ENCODE peak calls at places on chromosomes 12 and 14, in eight cellular contexts. One of them, this sample, is unnamed.

GRCh38 chr12:121284551-121285390 is 11.7 kb downstream of the CAMKK2 start:
- DNase-seq in MM.1S: no peak
- DNase-seq in hepatocyte: no peak
- DNase-seq in GM23248: peak; percentile 28
- DNase-seq in OCI-LY7: no peak
- DNase-seq in HCT116: no peak
- DNase-seq in GM23338: no peak
- DNase-seq in neural progenitor cell: no peak
- DNase-seq in this sample: no peak

GRCh38 chr12:92044435-92044834 is 101.2 kb downstream of the BTG1 start:
- DNase-seq in MM.1S: no peak
- DNase-seq in hepatocyte: no peak
- DNase-seq in GM23248: no peak
- DNase-seq in OCI-LY7: no peak
- DNase-seq in HCT116: no peak
- DNase-seq in GM23338: no peak
- DNase-seq in neural progenitor cell: no peak
- DNase-seq in this sample: peak; percentile 47

GRCh38 chr12:5022465-5023061 is 21.1 kb upstream of the KCNA5 start:
- DNase-seq in MM.1S: peak; percentile 61
- DNase-seq in hepatocyte: peak; percentile 81
- DNase-seq in GM23248: peak; percentile 49
- DNase-seq in OCI-LY7: peak; percentile 65
- DNase-seq in HCT116: peak; percentile 29
- DNase-seq in GM23338: peak; percentile 80
- DNase-seq in neural progenitor cell: peak; percentile 79
- DNase-seq in this sample: peak; percentile 50

GRCh38 chr14:61145903-61146411 is 135.2 kb downstream of the TMEM30B start:
- DNase-seq in MM.1S: no peak
- DNase-seq in hepatocyte: peak; percentile 34
- DNase-seq in GM23248: peak; percentile 82
- DNase-seq in OCI-LY7: no peak
- DNase-seq in HCT116: no peak
- DNase-seq in GM23338: no peak
- DNase-seq in neural progenitor cell: peak; percentile 11
- DNase-seq in this sample: peak; percentile 51

GRCh38 chr12:38648813-38649212 is 256.6 kb downstream of the CPNE8 start:
- DNase-seq in MM.1S: no peak
- DNase-seq in hepatocyte: no peak
- DNase-seq in GM23248: no peak
- DNase-seq in OCI-LY7: no peak
- DNase-seq in HCT116: no peak
- DNase-seq in GM23338: no peak
- DNase-seq in neural progenitor cell: no peak
- DNase-seq in this sample: no peak

GRCh38 chr12:129589503-129589902 is 314.3 kb downstream of the TMEM132D start:
- DNase-seq in MM.1S: no peak
- DNase-seq in hepatocyte: no peak
- DNase-seq in GM23248: no peak
- DNase-seq in OCI-LY7: no peak
- DNase-seq in HCT116: no peak
- DNase-seq in GM23338: no peak
- DNase-seq in neural progenitor cell: no peak
- DNase-seq in this sample: no peak

GRCh38 chr12:79252358-79253075 is 387.9 kb downstream of the SYT1 start:
- DNase-seq in MM.1S: no peak
- DNase-seq in hepatocyte: no peak
- DNase-seq in GM23248: no peak
- DNase-seq in OCI-LY7: no peak
- DNase-seq in HCT116: no peak
- DNase-seq in GM23338: no peak
- DNase-seq in neural progenitor cell: no peak
- DNase-seq in this sample: peak; percentile 49

GRCh38 chr14:53493310-53493709 is 340.2 kb upstream of the DDHD1 start:
- DNase-seq in MM.1S: no peak
- DNase-seq in hepatocyte: no peak
- DNase-seq in GM23248: no peak
- DNase-seq in OCI-LY7: no peak
- DNase-seq in HCT116: no peak
- DNase-seq in GM23338: no peak
- DNase-seq in neural progenitor cell: no peak
- DNase-seq in this sample: no peak

GRCh38 chr12:106898001-106898966 is 57.4 kb upstream of the TMEM263 start:
- DNase-seq in MM.1S: no peak
- DNase-seq in hepatocyte: peak; percentile 44
- DNase-seq in GM23248: no peak
- DNase-seq in OCI-LY7: no peak
- DNase-seq in HCT116: no peak
- DNase-seq in GM23338: no peak
- DNase-seq in neural progenitor cell: peak; percentile 48
- DNase-seq in this sample: no peak

GRCh38 chr12:57844725-57845477 is 1.6 kb downstream of the CTDSP2 start:
- DNase-seq in MM.1S: peak; percentile 30
- DNase-seq in hepatocyte: peak; percentile 71
- DNase-seq in GM23248: peak; percentile 93
- DNase-seq in OCI-LY7: peak; percentile 62
- DNase-seq in HCT116: peak; percentile 23
- DNase-seq in GM23338: peak; percentile 82
- DNase-seq in neural progenitor cell: peak; percentile 73
- DNase-seq in this sample: peak; percentile 43

GRCh38 chr12:6703631-6704030 is 3.0 kb upstream of the PIANP start:
- DNase-seq in MM.1S: no peak
- DNase-seq in hepatocyte: no peak
- DNase-seq in GM23248: peak; percentile 46
- DNase-seq in OCI-LY7: peak; percentile 50
- DNase-seq in HCT116: no peak
- DNase-seq in GM23338: peak; percentile 69
- DNase-seq in neural progenitor cell: peak; percentile 66
- DNase-seq in this sample: no peak

GRCh38 chr12:79421236-79421740 is 269.5 kb downstream of the PAWR start:
- DNase-seq in MM.1S: no peak
- DNase-seq in hepatocyte: no peak
- DNase-seq in GM23248: no peak
- DNase-seq in OCI-LY7: no peak
- DNase-seq in HCT116: no peak
- DNase-seq in GM23338: no peak
- DNase-seq in neural progenitor cell: no peak
- DNase-seq in this sample: no peak

GRCh38 chr14:104724981-104725771 is 1.1 kb downstream of the ADSS1 start:
- DNase-seq in MM.1S: no peak
- DNase-seq in hepatocyte: peak; percentile 67
- DNase-seq in GM23248: peak; percentile 63
- DNase-seq in OCI-LY7: no peak
- DNase-seq in HCT116: no peak
- DNase-seq in GM23338: peak; percentile 84
- DNase-seq in neural progenitor cell: peak; percentile 63
- DNase-seq in this sample: peak; percentile 32

GRCh38 chr12:117907108-117907689 is 61.6 kb downstream of the KSR2 start:
- DNase-seq in MM.1S: no peak
- DNase-seq in hepatocyte: peak; percentile 10
- DNase-seq in GM23248: no peak
- DNase-seq in OCI-LY7: no peak
- DNase-seq in HCT116: no peak
- DNase-seq in GM23338: peak; percentile 63
- DNase-seq in neural progenitor cell: no peak
- DNase-seq in this sample: no peak

GRCh38 chr12:120972870-120973543 is 5.3 kb upstream of the HNF1A start:
- DNase-seq in MM.1S: no peak
- DNase-seq in hepatocyte: peak; percentile 55
- DNase-seq in GM23248: no peak
- DNase-seq in OCI-LY7: no peak
- DNase-seq in HCT116: no peak
- DNase-seq in GM23338: peak; percentile 91
- DNase-seq in neural progenitor cell: peak; percentile 76
- DNase-seq in this sample: no peak

GRCh38 chr12:106113042-106113441 is 25.7 kb downstream of the NUAK1 start:
- DNase-seq in MM.1S: peak; percentile 72
- DNase-seq in hepatocyte: no peak
- DNase-seq in GM23248: peak; percentile 93
- DNase-seq in OCI-LY7: no peak
- DNase-seq in HCT116: peak; percentile 19
- DNase-seq in GM23338: no peak
- DNase-seq in neural progenitor cell: no peak
- DNase-seq in this sample: peak; percentile 81

GRCh38 chr12:65474831-65475230 is 196.3 kb downstream of the MSRB3 start:
- DNase-seq in MM.1S: no peak
- DNase-seq in hepatocyte: no peak
- DNase-seq in GM23248: no peak
- DNase-seq in OCI-LY7: no peak
- DNase-seq in HCT116: no peak
- DNase-seq in GM23338: no peak
- DNase-seq in neural progenitor cell: no peak
- DNase-seq in this sample: no peak

GRCh38 chr12:95533985-95534384 is 17.3 kb downstream of the USP44 start:
- DNase-seq in MM.1S: no peak
- DNase-seq in hepatocyte: no peak
- DNase-seq in GM23248: no peak
- DNase-seq in OCI-LY7: no peak
- DNase-seq in HCT116: no peak
- DNase-seq in GM23338: no peak
- DNase-seq in neural progenitor cell: no peak
- DNase-seq in this sample: no peak

GRCh38 chr12:95532851-95533250 is 18.4 kb downstream of the USP44 start:
- DNase-seq in MM.1S: no peak
- DNase-seq in hepatocyte: peak; percentile 23
- DNase-seq in GM23248: peak; percentile 81
- DNase-seq in OCI-LY7: no peak
- DNase-seq in HCT116: no peak
- DNase-seq in GM23338: no peak
- DNase-seq in neural progenitor cell: no peak
- DNase-seq in this sample: peak; percentile 49

DNA sequence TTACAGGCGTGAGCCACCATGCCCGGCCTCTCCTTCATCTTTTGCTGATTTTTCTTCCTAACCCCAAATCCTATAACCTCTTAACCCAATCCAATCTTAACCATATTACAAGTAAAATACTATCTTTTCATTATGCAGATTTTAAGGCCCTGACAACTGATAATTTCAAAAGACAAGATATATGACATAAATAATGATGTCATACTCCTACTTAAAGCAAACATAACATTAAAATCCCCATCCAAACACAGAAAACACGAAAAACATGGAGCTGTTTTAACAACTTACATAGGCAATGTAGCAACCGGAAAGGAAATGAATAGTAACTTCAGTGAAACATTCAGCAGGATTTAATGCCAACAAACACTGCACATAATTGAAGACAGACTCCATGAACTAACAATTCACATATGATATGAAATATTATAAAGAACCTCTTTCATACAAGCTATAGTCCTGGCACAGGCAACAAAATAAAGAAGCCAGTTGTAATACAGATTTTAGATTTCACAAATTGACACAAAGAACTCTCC is 21.5 kb downstream of the USP44 start:
- DNase-seq in MM.1S: no peak
- DNase-seq in hepatocyte: no peak
- DNase-seq in GM23248: peak; percentile 52
- DNase-seq in OCI-LY7: no peak
- DNase-seq in HCT116: no peak
- DNase-seq in GM23338: no peak
- DNase-seq in neural progenitor cell: no peak
- DNase-seq in this sample: no peak
- TF ChIP-seq EZH2phosphoT487 in MM.1S: no peak
- TF ChIP-seq EZH2phosphoT487 in hepatocyte: no peak
- TF ChIP-seq EZH2phosphoT487 in GM23248: no peak
- TF ChIP-seq EZH2phosphoT487 in OCI-LY7: no peak
- TF ChIP-seq EZH2phosphoT487 in HCT116: no peak
- TF ChIP-seq EZH2phosphoT487 in GM23338: no peak
- TF ChIP-seq EZH2phosphoT487 in neural progenitor cell: no peak
- TF ChIP-seq EZH2phosphoT487 in this sample: no peak

GRCh38 chr14:81301813-81302212 is 81.1 kb upstream of the GTF2A1 start:
- DNase-seq in MM.1S: no peak
- DNase-seq in hepatocyte: no peak
- DNase-seq in GM23248: no peak
- DNase-seq in OCI-LY7: no peak
- DNase-seq in HCT116: no peak
- DNase-seq in GM23338: no peak
- DNase-seq in neural progenitor cell: no peak
- DNase-seq in this sample: no peak
- H3K79me2 ChIP-seq in MM.1S: peaks cover 7% of the 10 kb centered on the region
- H3K79me2 ChIP-seq in hepatocyte: peaks cover 35% of the 10 kb centered on the region
- H3K79me2 ChIP-seq in GM23248: no peaks in the 10 kb centered on the region
- H3K79me2 ChIP-seq in OCI-LY7: no peaks in the 10 kb centered on the region
- H3K79me2 ChIP-seq in HCT116: no peaks in the 10 kb centered on the region
- H3K79me2 ChIP-seq in GM23338: peaks cover 5% of the 10 kb centered on the region
- H3K79me2 ChIP-seq in neural progenitor cell: no peaks in the 10 kb centered on the region
- H3K79me2 ChIP-seq in this sample: no peaks in the 10 kb centered on the region

DNA sequence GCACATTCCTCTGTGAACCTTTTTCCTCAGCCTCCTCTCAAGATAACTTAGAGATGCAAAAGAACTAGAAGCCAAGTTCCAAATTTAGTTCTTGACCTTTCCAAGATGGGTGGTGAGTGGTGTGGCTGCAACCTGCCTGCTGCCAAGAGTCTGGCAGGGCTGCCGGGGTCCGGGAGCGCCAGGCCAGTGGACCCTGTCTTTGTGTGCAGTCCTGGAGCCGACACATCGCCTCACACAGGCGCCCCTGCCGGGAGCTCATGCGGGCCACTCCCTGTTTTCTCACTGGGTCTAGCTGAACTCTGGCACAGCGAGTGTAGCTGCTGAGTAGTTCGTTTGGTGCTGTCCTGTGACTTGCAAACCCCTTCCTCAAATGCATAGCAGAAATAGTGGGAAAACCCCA is 84.9 kb downstream of the CACNA1C start:
- DNase-seq in MM.1S: no peak
- DNase-seq in hepatocyte: no peak
- DNase-seq in GM23248: no peak
- DNase-seq in OCI-LY7: no peak
- DNase-seq in HCT116: no peak
- DNase-seq in GM23338: no peak
- DNase-seq in neural progenitor cell: no peak
- DNase-seq in this sample: no peak
- H3K4me1 ChIP-seq in MM.1S: no peaks in the 10 kb centered on the region
- H3K4me1 ChIP-seq in hepatocyte: peaks cover 14% of the 10 kb centered on the region
- H3K4me1 ChIP-seq in GM23248: peaks cover 6% of the 10 kb centered on the region
- H3K4me1 ChIP-seq in OCI-LY7: no peaks in the 10 kb centered on the region
- H3K4me1 ChIP-seq in HCT116: no peaks in the 10 kb centered on the region
- H3K4me1 ChIP-seq in GM23338: peaks cover 5% of the 10 kb centered on the region
- H3K4me1 ChIP-seq in neural progenitor cell: peaks cover 6% of the 10 kb centered on the region
- H3K4me1 ChIP-seq in this sample: no peaks in the 10 kb centered on the region

DNA sequence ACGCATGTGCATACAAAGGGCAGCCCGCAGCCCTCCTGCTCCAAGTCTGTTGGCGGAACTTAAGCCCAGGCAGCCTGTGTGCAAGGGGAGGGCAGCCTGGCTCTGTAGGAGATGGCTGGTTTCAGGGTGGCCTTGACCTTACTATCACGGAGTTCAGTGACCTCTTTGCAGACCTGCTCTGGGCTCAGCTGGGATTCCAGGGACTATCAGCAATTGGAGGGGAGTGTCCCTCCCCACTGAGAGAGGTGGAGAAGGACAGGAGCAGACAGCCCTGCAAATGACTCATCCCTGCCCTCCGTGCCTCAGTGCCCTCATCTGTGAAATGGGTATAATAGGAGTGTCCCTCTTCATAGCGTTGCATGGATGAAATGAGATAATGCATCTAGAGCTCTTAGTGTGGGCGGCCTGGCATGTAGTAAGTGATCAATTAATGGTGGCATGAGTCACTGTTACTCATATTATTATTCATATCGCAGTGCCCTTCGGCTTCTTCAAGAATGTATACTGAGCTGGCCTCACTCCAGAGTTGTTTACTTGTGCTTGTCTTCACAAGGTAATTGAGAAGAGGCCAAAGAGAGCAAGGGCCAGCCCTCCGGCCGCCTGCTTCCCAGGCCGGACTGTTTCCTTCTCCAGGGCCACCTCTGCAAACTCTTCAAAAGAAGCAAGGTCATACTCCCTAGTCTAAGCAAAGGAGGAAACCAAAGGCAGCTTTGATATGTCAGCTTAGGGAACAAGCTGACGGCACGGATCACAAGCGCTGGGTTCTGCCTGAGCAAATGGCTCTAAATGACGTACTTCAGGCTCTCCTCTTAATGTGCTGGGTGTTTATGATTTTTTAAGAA is 66.0 kb upstream of the DLK1 start:
- DNase-seq in MM.1S: no peak
- DNase-seq in hepatocyte: peak; percentile 16
- DNase-seq in GM23248: peak; percentile 66
- DNase-seq in OCI-LY7: no peak
- DNase-seq in HCT116: peak; percentile 47
- DNase-seq in GM23338: no peak
- DNase-seq in neural progenitor cell: no peak
- DNase-seq in this sample: peak; percentile 81
- TF ChIP-seq EZH2phosphoT487 in MM.1S: no peak
- TF ChIP-seq EZH2phosphoT487 in hepatocyte: no peak
- TF ChIP-seq EZH2phosphoT487 in GM23248: no peak
- TF ChIP-seq EZH2phosphoT487 in OCI-LY7: no peak
- TF ChIP-seq EZH2phosphoT487 in HCT116: no peak
- TF ChIP-seq EZH2phosphoT487 in GM23338: no peak
- TF ChIP-seq EZH2phosphoT487 in neural progenitor cell: no peak
- TF ChIP-seq EZH2phosphoT487 in this sample: no peak

This sample was measured in PC-3.